ENCODE peak calls at places on chromosome 22, in nine cellular contexts. I is AML-193; H is HS-5; G is foreskin keratinocyte; F is germinal center; W is left cardiac atrium; P is MCF 10A; R is non-pigmented ciliary epithelial cell; X is activated T-helper 9 cell treated with anti-CD3 and anti-CD28 coated beads, Interleukin-2, amount 50 U/mL, for 16 hours. Q is an unnamed sample.

GRCh38 chr22:36374603-36375024 is 13.2 kb downstream of the MYH9 start:
- DNase-seq in R (no peak), G (peak; percentile 95), W (peak; percentile 56), H (peak; percentile 80), X (peak; percentile 54), P (peak; percentile 98), F (no peak), I (no peak), Q (no peak)

GRCh38 chr22:22422629-22423112 is 85.9 kb downstream of the ZNF280B start:
- DNase-seq in F (peak; percentile 90), X (peak; percentile 36), I (peak; percentile 59), G (peak; percentile 20), W (peak; percentile 63), H (peak; percentile 11), R (peak; percentile 19), P (peak; percentile 66), Q (peak; percentile 72)

GRCh38 chr22:30889268-30889995 is 79.1 kb downstream of the MORC2 start:
- DNase-seq in G (no peak), H (no peak), R (no peak), I (no peak), F (no peak), X (no peak), W (no peak), P (no peak), Q (peak; percentile 27)

GRCh38 chr22:45608763-45609180 is 62.9 kb upstream of the ATXN10 start:
- DNase-seq in R (peak; percentile 82), G (peak; percentile 72), H (peak; percentile 87), I (no peak), X (no peak), W (no peak), P (peak; percentile 64), F (no peak), Q (no peak)

GRCh38 chr22:40671796-40672360 is 7.4 kb upstream of the MCHR1 start:
- DNase-seq in H (no peak), G (no peak), X (no peak), R (no peak), P (no peak), F (no peak), I (no peak), W (no peak), Q (no peak)

GRCh38 chr22:31905356-31905755 is 39.0 kb upstream of the YWHAH start:
- DNase-seq in X (no peak), H (no peak), G (no peak), R (no peak), F (no peak), I (no peak), P (no peak), W (no peak), Q (no peak)

GRCh38 chr22:45876136-45877035 is 100.6 kb downstream of the WNT7B start:
- DNase-seq in H (no peak), R (no peak), F (no peak), P (no peak), I (no peak), X (no peak), G (no peak), W (no peak), Q (peak; percentile 13)

GRCh38 chr22:23053912-23054530 is 16.3 kb upstream of the GNAZ start:
- DNase-seq in W (no peak), X (no peak), H (no peak), I (no peak), P (no peak), G (no peak), F (no peak), R (no peak), Q (no peak)

GRCh38 chr22:50313021-50313420 is 5.6 kb upstream of the PLXNB2 start:
- DNase-seq in G (no peak), X (no peak), W (no peak), P (no peak), R (no peak), H (no peak), I (no peak), F (no peak), Q (no peak)

GRCh38 chr22:37280718-37281117 is 1.6 kb upstream of the CYTH4 start:
- DNase-seq in X (no peak), H (no peak), P (no peak), R (no peak), F (no peak), I (no peak), G (no peak), W (no peak), Q (no peak)

GRCh38 chr22:30181459-30182353 is 64.9 kb downstream of the LIF start:
- DNase-seq in F (no peak), I (no peak), G (no peak), R (no peak), W (no peak), X (no peak), P (no peak), H (no peak), Q (no peak)

GRCh38 chr22:25437414-25438160 is 126.9 kb upstream of the GRK3 start:
- DNase-seq in H (no peak), W (no peak), G (no peak), R (no peak), X (no peak), F (no peak), P (no peak), I (no peak), Q (no peak)

Q was measured in activated CD4-positive, CD25-positive, alpha-beta regulatory T cell treated with anti-CD3 and anti-CD28 coated beads, Interleukin-2, amount 50 U/mL, for 72 hours.